ENCODE peak calls at places on chromosomes 16 and 17, in six cellular contexts. I is endothelial cell of umbilical vein, C is HCT116, J is K562, Q is HepG2, S is GM12878. F is an unnamed sample.

GRCh38 chr17:7512105-7512504 is 27.9 kb downstream of the POLR2A start:
- DNase-seq in C (no peak), S (no peak), Q (no peak), J (no peak), I (no peak), F (no peak)

GRCh38 chr17:72778161-72779151 is 314.0 kb downstream of the SLC39A11 start:
- DNase-seq in J (peak; percentile 30), Q (no peak), S (no peak), C (no peak), I (no peak), F (no peak)

GRCh38 chr17:30567231-30568116 is 90.3 kb downstream of the GOSR1 start:
- DNase-seq in C (no peak), S (no peak), I (no peak), Q (no peak), J (no peak), F (no peak)

GRCh38 chr16:12951392-12951791 is 50.0 kb downstream of the SHISA9 start:
- DNase-seq in I (no peak), J (no peak), C (no peak), S (no peak), Q (no peak), F (no peak)

GRCh38 chr16:80996688-80997138 is 10.0 kb downstream of the CMC2 start:
- DNase-seq in Q (no peak), S (no peak), I (peak; percentile 29), J (no peak), C (no peak), F (no peak)

GRCh38 chr16:21937387-21937829 is 15.8 kb upstream of the UQCRC2 start:
- DNase-seq in J (no peak), Q (peak; percentile 97), S (no peak), C (no peak), I (no peak), F (no peak)

GRCh38 chr17:40517981-40518380 is 16.6 kb upstream of the TNS4 start:
- DNase-seq in C (no peak), J (no peak), S (no peak), I (no peak), Q (no peak), F (no peak)

GRCh38 chr16:62548095-62548494 is 511.9 kb upstream of the CDH8 start:
- DNase-seq in C (no peak), J (no peak), Q (no peak), S (no peak), I (no peak), F (no peak)

GRCh38 chr17:55577687-55578086 is 66.4 kb upstream of the SMIM36 start:
- DNase-seq in S (no peak), Q (no peak), J (no peak), C (no peak), I (no peak), F (no peak)

GRCh38 chr17:58344047-58344790 is 7.8 kb downstream of the SUPT4H1 start:
- DNase-seq in I (peak; percentile 5), C (no peak), J (no peak), Q (no peak), S (peak; percentile 98), F (no peak)

GRCh38 chr17:77366558-77367245 is 225.9 kb downstream of the SEC14L1 start:
- DNase-seq in C (no peak), Q (no peak), S (no peak), J (peak; percentile 27), I (no peak), F (peak; percentile 42)

GRCh38 chr17:67629963-67630320 is 87.8 kb upstream of the NOL11 start:
- DNase-seq in Q (peak; percentile 24), S (no peak), C (peak; percentile 23), J (peak; percentile 6), I (peak; percentile 33), F (no peak)

GRCh38 chr16:27761816-27762215 is 211.9 kb downstream of the KATNIP start:
- DNase-seq in Q (no peak), C (no peak), S (no peak), I (no peak), J (no peak), F (no peak)

GRCh38 chr16:27526169-27526568 is 23.5 kb downstream of the GTF3C1 start:
- DNase-seq in S (no peak), J (peak; percentile 45), I (no peak), Q (no peak), C (no peak), F (no peak)

GRCh38 chr16:67447508-67448076 is 16.7 kb downstream of the HSD11B2 start:
- DNase-seq in C (peak; percentile 54), J (peak; percentile 65), S (peak; percentile 15), Q (peak; percentile 49), I (peak; percentile 41), F (no peak)

GRCh38 chr17:1413281-1413791 is 13.3 kb upstream of the YWHAE start:
- DNase-seq in I (peak; percentile 97), J (peak; percentile 73), C (no peak), Q (peak; percentile 77), S (no peak), F (no peak)

GRCh38 chr17:27247071-27247957 is 46.6 kb upstream of the WSB1 start:
- DNase-seq in S (no peak), C (no peak), J (no peak), Q (peak; percentile 89), I (peak; percentile 96), F (no peak)

GRCh38 chr17:79732804-79733691 is 2.3 kb downstream of the ENPP7 start:
- DNase-seq in I (peak; percentile 21), C (no peak), S (peak; percentile 55), Q (peak; percentile 54), J (no peak), F (no peak)

GRCh38 chr16:86894925-86895324 is 316.6 kb downstream of the FOXL1 start:
- DNase-seq in Q (no peak), S (no peak), C (no peak), J (no peak), I (no peak), F (no peak)

GRCh38 chr16:30557950-30558788 is at the start of gene ZNF764:
- DNase-seq in I (peak; percentile 98), Q (peak; percentile 99), C (peak; percentile 97), J (peak; percentile 98), S (peak; percentile 84), F (peak; percentile 88)
- TF ChIP-seq POLR2AphosphoS5 in I (peak; percentile 73), Q (peak; percentile 93), C (peak; percentile 86), J (peak; percentile 36), S (peak; percentile 38), F (no peak)

GRCh38 chr17:38660097-38661026 is 14.4 kb downstream of the EPOP start:
- DNase-seq in S (no peak), Q (no peak), J (no peak), I (no peak), C (no peak), F (no peak)
- TF ChIP-seq EZH2 in S (no peak), Q (no peak), J (no peak), I (no peak), C (no peak), F (no peak)

GRCh38 chr16:17265177-17265576 is 205.6 kb downstream of the XYLT1 start:
- DNase-seq in J (no peak), Q (no peak), C (no peak), S (no peak), I (no peak), F (no peak)
- TF ChIP-seq POLR2A in J (no peak), Q (no peak), C (no peak), S (no peak), I (no peak), F (no peak)

DNA sequence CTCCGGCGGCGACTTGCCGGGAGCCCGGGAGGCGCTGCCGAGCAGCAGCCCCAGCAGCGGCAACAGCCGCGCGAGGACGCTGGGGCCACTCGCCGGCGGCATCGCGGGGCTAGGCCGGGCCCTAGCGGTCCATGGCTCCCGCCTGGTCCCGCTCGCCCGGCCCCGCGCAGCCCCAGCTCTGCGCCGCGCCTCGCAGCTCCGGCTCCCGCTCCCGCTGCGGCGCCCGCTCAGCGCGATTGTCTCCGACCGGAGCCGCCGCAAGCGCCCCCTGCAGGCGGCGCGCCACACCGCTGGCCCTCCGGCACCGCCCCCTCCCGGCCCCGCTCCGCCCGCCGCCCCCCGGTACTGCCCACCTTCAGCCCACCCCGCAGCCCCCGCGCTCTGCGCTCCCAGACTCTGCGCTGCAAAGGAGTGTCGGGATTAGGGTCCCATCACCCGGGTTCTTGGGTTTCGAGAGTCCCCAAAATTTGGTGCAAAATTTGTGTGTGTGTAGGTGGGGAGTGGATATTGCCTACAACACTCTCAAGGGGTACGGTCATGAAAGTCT is at the start of gene FAM171A2:
- DNase-seq in S (no peak), Q (no peak), J (peak; percentile 78), C (no peak), I (peak; percentile 56), F (no peak)
- TF ChIP-seq POLR2AphosphoS5 in S (no peak), Q (no peak), J (peak; percentile 34), C (peak; percentile 79), I (peak; percentile 73), F (peak; percentile 32)

DNA sequence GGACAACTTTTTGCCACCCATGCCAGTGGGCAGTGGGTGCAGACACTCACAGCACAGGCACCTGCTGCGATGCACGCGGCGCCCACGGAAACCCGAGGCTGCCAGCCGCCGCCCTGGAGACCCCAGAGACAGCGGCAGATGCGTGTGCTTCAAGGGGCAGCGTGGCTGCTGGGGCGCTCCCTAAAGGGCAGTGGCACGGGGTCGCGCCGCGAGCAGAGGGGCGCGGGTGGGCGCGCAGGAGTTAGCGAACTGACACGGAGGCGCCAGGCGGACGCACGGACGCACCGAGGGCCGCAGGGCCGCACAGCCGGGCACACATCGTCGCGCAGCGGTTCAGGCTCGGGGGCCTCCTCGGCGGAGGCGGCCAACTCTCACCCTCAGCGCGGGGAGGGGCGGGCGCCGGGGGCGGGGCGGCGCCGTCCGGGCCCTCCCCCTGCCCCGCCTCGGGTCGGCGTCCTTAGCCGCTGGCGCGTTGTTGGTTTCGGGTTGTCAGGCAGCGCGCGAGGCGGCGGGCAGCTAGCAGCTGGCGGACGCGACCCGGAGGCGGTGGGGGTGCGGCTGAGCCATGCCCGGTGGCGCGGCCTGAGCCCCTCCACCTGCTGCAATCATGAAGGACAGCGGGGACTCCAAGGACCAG is at the start of gene KIF19:
- DNase-seq in C (no peak), Q (no peak), S (no peak), I (no peak), J (peak; percentile 44), F (peak; percentile 80)
- TF ChIP-seq EZH2 in C (no peak), Q (no peak), S (no peak), I (peak; percentile 49), J (no peak), F (peak; percentile 64)

DNA sequence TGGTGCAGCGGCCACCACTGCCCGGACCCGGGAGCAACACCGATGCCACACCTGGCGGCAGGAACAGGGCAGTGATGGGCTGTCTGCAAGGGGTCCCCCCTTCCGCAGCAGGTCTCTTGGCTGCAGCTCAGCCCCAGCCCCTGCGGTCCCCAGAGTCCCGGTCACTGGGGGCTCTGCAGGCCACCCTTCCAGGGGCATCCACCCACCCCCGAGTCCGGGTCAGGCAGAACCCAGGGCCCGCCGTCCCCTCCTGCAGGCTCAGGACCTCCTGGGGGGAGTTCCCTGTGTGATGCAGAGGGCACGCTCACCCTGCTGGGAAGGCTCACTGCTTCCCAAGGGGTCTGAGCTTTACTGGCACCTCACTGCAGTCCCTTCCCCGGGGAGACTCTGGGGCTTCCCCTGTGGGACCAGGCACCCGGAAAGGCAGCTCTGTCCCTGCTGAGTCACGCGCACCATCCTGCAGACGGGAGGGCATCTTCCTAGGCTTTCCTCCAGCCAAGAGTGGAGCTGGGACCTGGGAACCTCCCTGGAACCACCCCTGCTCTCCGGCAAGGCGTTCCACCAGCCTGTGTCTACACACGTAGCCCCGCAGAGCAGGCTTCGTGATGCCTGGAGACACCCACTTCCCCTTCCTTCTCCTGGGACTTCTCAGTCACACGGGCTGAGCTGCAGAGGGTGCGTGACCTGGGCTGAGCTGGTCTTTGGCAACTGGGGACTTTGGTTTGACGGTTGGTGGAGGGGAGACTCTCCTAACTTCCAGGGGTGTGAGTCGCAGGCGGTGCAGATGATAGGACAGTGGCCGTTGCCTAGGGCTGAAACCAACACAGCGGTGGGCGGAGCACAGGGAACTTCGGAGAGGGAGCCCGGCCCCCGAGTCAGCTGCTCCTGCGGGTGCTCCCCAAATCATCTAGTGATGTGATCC is 23.4 kb downstream of the SLC25A10 start:
- DNase-seq in S (peak; percentile 26), C (no peak), Q (no peak), J (peak; percentile 77), I (no peak), F (no peak)
- TF ChIP-seq POLR2A in S (no peak), C (no peak), Q (no peak), J (no peak), I (no peak), F (no peak)

GRCh38 chr16:25271421-25271820 is 13.8 kb upstream of the ZKSCAN2 start:
- DNase-seq in J (peak; percentile 67), Q (no peak), I (no peak), C (no peak), S (no peak), F (no peak)
- TF ChIP-seq POLR2AphosphoS5 in J (no peak), Q (no peak), I (no peak), C (no peak), S (no peak), F (no peak)

F was measured in H1.